ENCODE peak calls at places on chromosomes 6 and 20, in nine cellular contexts. One of them, this sample, is unnamed.

GRCh38 chr20:35368616-35369423 is 43.0 kb downstream of the UQCC1 start:
- DNase-seq in gastrocnemius medialis: peak
- DNase-seq in Peyer's patch: no peak
- DNase-seq in GM12878: no peak
- DNase-seq in upper lobe of left lung: no peak
- DNase-seq in right lobe of liver: no peak
- DNase-seq in H1: no peak
- DNase-seq in lower leg skin: no peak
- DNase-seq in ovary: no peak
- DNase-seq in this sample: no peak

GRCh38 chr6:11121851-11122250 is 10.3 kb upstream of the ERVFRD-1 start:
- DNase-seq in gastrocnemius medialis: no peak
- DNase-seq in Peyer's patch: no peak
- DNase-seq in GM12878: no peak
- DNase-seq in upper lobe of left lung: no peak
- DNase-seq in right lobe of liver: no peak
- DNase-seq in H1: no peak
- DNase-seq in lower leg skin: no peak
- DNase-seq in ovary: no peak
- DNase-seq in this sample: no peak

GRCh38 chr20:6665621-6666345 is 101.7 kb upstream of the BMP2 start:
- DNase-seq in gastrocnemius medialis: no peak
- DNase-seq in Peyer's patch: no peak
- DNase-seq in GM12878: no peak
- DNase-seq in upper lobe of left lung: no peak
- DNase-seq in right lobe of liver: no peak
- DNase-seq in H1: no peak
- DNase-seq in lower leg skin: no peak
- DNase-seq in ovary: no peak
- DNase-seq in this sample: no peak

GRCh38 chr6:31908791-31909190 is 6.9 kb upstream of the ZBTB12 start:
- DNase-seq in gastrocnemius medialis: no peak
- DNase-seq in Peyer's patch: no peak
- DNase-seq in GM12878: peak
- DNase-seq in upper lobe of left lung: no peak
- DNase-seq in right lobe of liver: no peak
- DNase-seq in H1: no peak
- DNase-seq in lower leg skin: no peak
- DNase-seq in ovary: no peak
- DNase-seq in this sample: no peak

GRCh38 chr20:41369673-41370072 is 3.1 kb upstream of the EMILIN3 start:
- DNase-seq in gastrocnemius medialis: no peak
- DNase-seq in Peyer's patch: no peak
- DNase-seq in GM12878: no peak
- DNase-seq in upper lobe of left lung: no peak
- DNase-seq in right lobe of liver: no peak
- DNase-seq in H1: no peak
- DNase-seq in lower leg skin: no peak
- DNase-seq in ovary: no peak
- DNase-seq in this sample: no peak

GRCh38 chr20:63964412-63964811 is 5.3 kb downstream of the ZNF512B start:
- DNase-seq in gastrocnemius medialis: no peak
- DNase-seq in Peyer's patch: no peak
- DNase-seq in GM12878: no peak
- DNase-seq in upper lobe of left lung: peak
- DNase-seq in right lobe of liver: peak
- DNase-seq in H1: no peak
- DNase-seq in lower leg skin: no peak
- DNase-seq in ovary: peak
- DNase-seq in this sample: no peak

GRCh38 chr6:77038801-77039200 is 424.5 kb downstream of the HTR1B start:
- DNase-seq in gastrocnemius medialis: no peak
- DNase-seq in Peyer's patch: no peak
- DNase-seq in GM12878: no peak
- DNase-seq in upper lobe of left lung: no peak
- DNase-seq in right lobe of liver: no peak
- DNase-seq in H1: no peak
- DNase-seq in lower leg skin: no peak
- DNase-seq in ovary: no peak
- DNase-seq in this sample: no peak

GRCh38 chr6:107731422-107732319 is 92.4 kb downstream of the SCML4 start:
- DNase-seq in gastrocnemius medialis: no peak
- DNase-seq in Peyer's patch: peak
- DNase-seq in GM12878: no peak
- DNase-seq in upper lobe of left lung: peak
- DNase-seq in right lobe of liver: no peak
- DNase-seq in H1: no peak
- DNase-seq in lower leg skin: peak
- DNase-seq in ovary: no peak
- DNase-seq in this sample: no peak

GRCh38 chr6:13868236-13868635 is 53.9 kb upstream of the MCUR1 start:
- DNase-seq in gastrocnemius medialis: no peak
- DNase-seq in Peyer's patch: no peak
- DNase-seq in GM12878: no peak
- DNase-seq in upper lobe of left lung: no peak
- DNase-seq in right lobe of liver: no peak
- DNase-seq in H1: no peak
- DNase-seq in lower leg skin: peak
- DNase-seq in ovary: no peak
- DNase-seq in this sample: no peak

GRCh38 chr20:21325296-21325695 is 22.2 kb downstream of the XRN2 start:
- DNase-seq in gastrocnemius medialis: no peak
- DNase-seq in Peyer's patch: no peak
- DNase-seq in GM12878: no peak
- DNase-seq in upper lobe of left lung: no peak
- DNase-seq in right lobe of liver: no peak
- DNase-seq in H1: no peak
- DNase-seq in lower leg skin: no peak
- DNase-seq in ovary: no peak
- DNase-seq in this sample: no peak

GRCh38 chr20:63847374-63848002 is 13.8 kb upstream of the ABHD16B start:
- DNase-seq in gastrocnemius medialis: no peak
- DNase-seq in Peyer's patch: no peak
- DNase-seq in GM12878: no peak
- DNase-seq in upper lobe of left lung: peak
- DNase-seq in right lobe of liver: peak
- DNase-seq in H1: no peak
- DNase-seq in lower leg skin: no peak
- DNase-seq in ovary: peak
- DNase-seq in this sample: peak

GRCh38 chr6:136676075-136676474 is 116.2 kb downstream of the MAP3K5 start:
- DNase-seq in gastrocnemius medialis: no peak
- DNase-seq in Peyer's patch: no peak
- DNase-seq in GM12878: no peak
- DNase-seq in upper lobe of left lung: no peak
- DNase-seq in right lobe of liver: no peak
- DNase-seq in H1: no peak
- DNase-seq in lower leg skin: no peak
- DNase-seq in ovary: no peak
- DNase-seq in this sample: no peak

GRCh38 chr6:153210083-153210482 is 79.0 kb upstream of the RGS17 start:
- DNase-seq in gastrocnemius medialis: no peak
- DNase-seq in Peyer's patch: no peak
- DNase-seq in GM12878: no peak
- DNase-seq in upper lobe of left lung: no peak
- DNase-seq in right lobe of liver: no peak
- DNase-seq in H1: no peak
- DNase-seq in lower leg skin: no peak
- DNase-seq in ovary: no peak
- DNase-seq in this sample: no peak

GRCh38 chr20:44650777-44651493 is 564 bp downstream of the ADA start:
- DNase-seq in gastrocnemius medialis: no peak
- DNase-seq in Peyer's patch: peak
- DNase-seq in GM12878: no peak
- DNase-seq in upper lobe of left lung: no peak
- DNase-seq in right lobe of liver: no peak
- DNase-seq in H1: no peak
- DNase-seq in lower leg skin: no peak
- DNase-seq in ovary: peak
- DNase-seq in this sample: peak

GRCh38 chr20:41910558-41910957 is 292.4 kb upstream of the CHD6 start:
- DNase-seq in gastrocnemius medialis: no peak
- DNase-seq in Peyer's patch: no peak
- DNase-seq in GM12878: no peak
- DNase-seq in upper lobe of left lung: no peak
- DNase-seq in right lobe of liver: no peak
- DNase-seq in H1: no peak
- DNase-seq in lower leg skin: no peak
- DNase-seq in ovary: no peak
- DNase-seq in this sample: no peak

DNA sequence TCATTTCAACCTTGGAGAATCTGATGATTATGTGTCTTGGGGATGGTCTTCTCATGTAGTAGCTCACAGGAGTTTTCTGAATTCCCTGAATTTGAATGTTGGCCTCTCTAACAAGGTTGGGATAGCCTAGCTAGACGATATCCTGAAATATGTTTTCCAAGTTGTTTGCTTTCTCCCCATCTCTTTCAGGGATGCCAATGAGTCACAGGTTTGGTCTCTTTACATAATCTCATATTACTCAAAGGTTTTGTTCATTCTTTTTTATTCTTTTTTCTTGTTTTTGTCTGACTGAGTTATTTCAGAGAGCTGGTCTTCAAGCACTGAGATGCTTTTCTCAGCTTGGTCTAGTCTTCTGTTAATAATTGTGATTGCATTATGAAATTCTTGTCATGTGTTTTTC is 42.7 kb upstream of the COL9A1 start:
- DNase-seq in gastrocnemius medialis: no peak
- DNase-seq in Peyer's patch: no peak
- DNase-seq in GM12878: no peak
- DNase-seq in upper lobe of left lung: no peak
- DNase-seq in right lobe of liver: no peak
- DNase-seq in H1: no peak
- DNase-seq in lower leg skin: no peak
- DNase-seq in ovary: no peak
- DNase-seq in this sample: no peak
- TF ChIP-seq CTCF in gastrocnemius medialis: no peak
- TF ChIP-seq CTCF in Peyer's patch: no peak
- TF ChIP-seq CTCF in GM12878: no peak
- TF ChIP-seq CTCF in upper lobe of left lung: no peak
- TF ChIP-seq CTCF in right lobe of liver: no peak
- TF ChIP-seq CTCF in H1: no peak
- TF ChIP-seq CTCF in lower leg skin: no peak
- TF ChIP-seq CTCF in ovary: no peak
- TF ChIP-seq CTCF in this sample: no peak

GRCh38 chr20:32652739-32653526 is 20.8 kb downstream of the C20orf203 start:
- DNase-seq in gastrocnemius medialis: peak
- DNase-seq in Peyer's patch: peak
- DNase-seq in GM12878: no peak
- DNase-seq in upper lobe of left lung: peak
- DNase-seq in right lobe of liver: peak
- DNase-seq in H1: peak
- DNase-seq in lower leg skin: peak
- DNase-seq in ovary: peak
- DNase-seq in this sample: peak
- TF ChIP-seq POLR2A in gastrocnemius medialis: no peak
- TF ChIP-seq POLR2A in Peyer's patch: no peak
- TF ChIP-seq POLR2A in GM12878: no peak
- TF ChIP-seq POLR2A in upper lobe of left lung: no peak
- TF ChIP-seq POLR2A in right lobe of liver: no peak
- TF ChIP-seq POLR2A in H1: no peak
- TF ChIP-seq POLR2A in lower leg skin: no peak
- TF ChIP-seq POLR2A in ovary: no peak
- TF ChIP-seq POLR2A in this sample: no peak

DNA sequence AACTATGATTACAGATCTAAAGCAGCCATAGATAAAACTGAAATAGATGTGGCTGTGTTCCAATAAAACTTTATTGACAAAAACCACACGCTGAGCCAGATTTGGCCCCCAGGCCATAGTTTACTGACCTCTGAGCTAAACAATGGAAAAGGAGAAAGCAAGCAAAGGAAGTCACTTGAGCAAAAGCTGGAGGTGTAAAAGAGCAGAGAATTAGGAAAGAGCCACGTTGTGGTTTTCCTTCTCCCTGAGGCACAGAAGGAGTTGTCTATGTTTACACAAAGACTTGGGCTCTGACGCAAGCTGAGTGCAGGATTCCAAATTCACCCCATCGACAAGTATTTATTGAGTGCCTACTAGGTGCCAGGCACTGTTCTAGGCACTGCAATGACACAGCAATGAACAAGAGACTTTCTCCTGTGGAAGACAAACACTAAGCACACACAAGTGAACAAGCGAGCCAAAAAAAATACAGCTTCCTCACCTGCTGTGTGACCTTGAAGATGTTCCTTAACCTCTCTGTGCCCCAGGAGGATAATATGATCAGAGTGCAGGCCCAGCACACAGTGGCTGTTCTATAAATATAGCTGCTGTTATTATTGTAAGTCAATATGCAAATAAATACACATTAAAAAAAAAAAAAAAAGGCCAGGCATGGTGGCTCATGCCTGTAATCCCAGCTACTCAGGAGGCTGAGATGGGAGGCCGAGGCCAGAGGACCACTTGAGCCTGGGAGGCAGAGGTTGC is 75.4 kb upstream of the PTPN1 start:
- DNase-seq in gastrocnemius medialis: no peak
- DNase-seq in Peyer's patch: no peak
- DNase-seq in GM12878: no peak
- DNase-seq in upper lobe of left lung: no peak
- DNase-seq in right lobe of liver: no peak
- DNase-seq in H1: no peak
- DNase-seq in lower leg skin: no peak
- DNase-seq in ovary: no peak
- DNase-seq in this sample: no peak
- TF ChIP-seq CTCF in gastrocnemius medialis: no peak
- TF ChIP-seq CTCF in Peyer's patch: no peak
- TF ChIP-seq CTCF in GM12878: no peak
- TF ChIP-seq CTCF in upper lobe of left lung: no peak
- TF ChIP-seq CTCF in right lobe of liver: no peak
- TF ChIP-seq CTCF in H1: no peak
- TF ChIP-seq CTCF in lower leg skin: no peak
- TF ChIP-seq CTCF in ovary: no peak
- TF ChIP-seq CTCF in this sample: no peak

DNA sequence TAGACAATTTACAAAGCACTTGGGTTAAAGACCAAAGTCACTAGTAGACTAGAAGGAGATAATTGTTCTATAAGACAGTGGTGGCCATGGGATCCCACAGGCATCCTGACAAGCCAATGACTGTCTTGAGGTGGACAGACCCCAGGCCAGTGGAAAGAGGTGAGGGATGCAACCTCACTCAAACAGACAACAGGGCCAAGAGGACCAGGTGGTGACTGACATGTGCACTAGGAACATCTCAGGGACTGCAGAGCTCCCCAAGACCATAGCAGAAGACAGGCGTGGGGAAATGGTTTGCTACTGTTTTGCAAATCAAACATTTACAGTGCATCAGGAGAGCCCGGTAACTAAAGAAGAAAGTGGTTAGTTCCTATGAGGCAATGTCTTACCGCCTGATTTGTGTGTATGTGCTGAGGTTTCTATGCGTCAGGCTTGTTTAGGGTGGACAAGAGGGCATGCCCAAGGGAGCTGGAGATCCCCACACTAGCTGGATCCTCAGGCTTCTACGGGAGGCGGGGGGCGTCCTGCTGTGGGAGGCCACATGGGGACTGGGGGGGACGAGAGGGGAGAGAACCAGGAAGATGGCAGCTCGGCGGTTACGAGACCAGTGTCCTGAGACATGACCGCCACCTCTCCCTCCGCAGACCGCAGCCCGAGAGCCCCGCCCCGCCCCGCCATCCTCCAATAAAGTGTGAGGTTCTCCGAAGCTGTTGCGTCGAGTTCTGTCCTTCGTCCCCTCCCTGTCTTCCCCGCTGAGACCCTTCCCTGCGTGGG is 623 bp upstream of the MRPS26 start:
- DNase-seq in gastrocnemius medialis: peak
- DNase-seq in Peyer's patch: peak
- DNase-seq in GM12878: no peak
- DNase-seq in upper lobe of left lung: no peak
- DNase-seq in right lobe of liver: no peak
- DNase-seq in H1: no peak
- DNase-seq in lower leg skin: peak
- DNase-seq in ovary: no peak
- DNase-seq in this sample: peak
- TF ChIP-seq POLR2A in gastrocnemius medialis: no peak
- TF ChIP-seq POLR2A in Peyer's patch: no peak
- TF ChIP-seq POLR2A in GM12878: no peak
- TF ChIP-seq POLR2A in upper lobe of left lung: peak
- TF ChIP-seq POLR2A in right lobe of liver: no peak
- TF ChIP-seq POLR2A in H1: no peak
- TF ChIP-seq POLR2A in lower leg skin: no peak
- TF ChIP-seq POLR2A in ovary: no peak
- TF ChIP-seq POLR2A in this sample: no peak

This sample was measured in uterus.